ENCODE peak calls at places on chromosome 9, in seven cellular contexts. E is Panc1; U is breast epithelium; V is A549; K is DND-41; G is GM23338; F is CD8-positive, alpha-beta T cell. D is an unnamed sample.

GRCh38 chr9:120153258-120153657 is 426.7 kb downstream of the CDK5RAP2 start:
- DNase-seq in E (no peak), U (no peak), V (no peak), K (no peak), G (no peak), F (no peak), D (no peak)

GRCh38 chr9:32644698-32645097 is 9.2 kb upstream of the TAF1L start:
- DNase-seq in E (no peak), U (no peak), V (peak; percentile 65), K (no peak), G (no peak), F (no peak), D (peak; percentile 94)

GRCh38 chr9:127805620-127806019 is 2.9 kb downstream of the FPGS start:
- DNase-seq in E (no peak), U (no peak), V (peak; percentile 71), K (peak; percentile 39), G (peak; percentile 92), F (peak; percentile 40), D (no peak)

GRCh38 chr9:115590016-115590415 is 472.1 kb upstream of the TNC start:
- DNase-seq in E (no peak), U (no peak), V (peak; percentile 77), K (no peak), G (no peak), F (no peak), D (peak; percentile 68)

GRCh38 chr9:127154390-127155191 is 32.2 kb upstream of the ANGPTL2 start:
- DNase-seq in E (no peak), U (no peak), V (no peak), K (no peak), G (no peak), F (no peak), D (no peak)

GRCh38 chr9:77161191-77161590 is 16.1 kb upstream of the VPS13A start:
- DNase-seq in E (no peak), U (no peak), V (no peak), K (no peak), G (no peak), F (no peak), D (no peak)

GRCh38 chr9:26169684-26170083 is 491.4 kb upstream of the TUSC1 start:
- DNase-seq in E (no peak), U (no peak), V (peak; percentile 30), K (no peak), G (no peak), F (no peak), D (peak; percentile 63)

GRCh38 chr9:133054966-133055365 is 6.8 kb upstream of the CEL start:
- DNase-seq in E (no peak), U (no peak), V (no peak), K (no peak), G (no peak), F (no peak), D (no peak)

GRCh38 chr9:29697011-29697410 is 2123.7 kb upstream of the C9orf72 start:
- DNase-seq in E (no peak), U (no peak), V (no peak), K (no peak), G (no peak), F (no peak), D (peak; percentile 73)

GRCh38 chr9:37200572-37201005 is 80.2 kb downstream of the ZCCHC7 start:
- DNase-seq in E (no peak), U (no peak), V (no peak), K (no peak), G (no peak), F (no peak), D (peak; percentile 41)

GRCh38 chr9:19410594-19410993 is 1.8 kb downstream of the ACER2 start:
- DNase-seq in E (no peak), U (no peak), V (no peak), K (no peak), G (no peak), F (no peak), D (no peak)

GRCh38 chr9:113690055-113690740 is 185.9 kb upstream of the ZNF618 start:
- DNase-seq in E (no peak), U (no peak), V (no peak), K (no peak), G (peak; percentile 17), F (no peak), D (no peak)

GRCh38 chr9:93467062-93467416 is 13.7 kb upstream of the FAM120AOS start:
- DNase-seq in E (no peak), U (no peak), V (peak; percentile 46), K (no peak), G (no peak), F (no peak), D (peak; percentile 30)

GRCh38 chr9:34991833-34992375 is 2.4 kb downstream of the DNAJB5 start:
- DNase-seq in E (no peak), U (no peak), V (peak; percentile 30), K (no peak), G (peak; percentile 61), F (peak; percentile 40), D (peak; percentile 46)

GRCh38 chr9:81893929-81894328 is 34.3 kb upstream of the SPATA31D4 start:
- DNase-seq in E (no peak), U (no peak), V (no peak), K (no peak), G (no peak), F (no peak), D (no peak)

GRCh38 chr9:81892440-81892839 is 35.8 kb upstream of the SPATA31D4 start:
- DNase-seq in E (no peak), U (no peak), V (no peak), K (no peak), G (no peak), F (no peak), D (no peak)

GRCh38 chr9:81896067-81896466 is 32.2 kb upstream of the SPATA31D4 start:
- DNase-seq in E (no peak), U (no peak), V (no peak), K (no peak), G (no peak), F (no peak), D (no peak)

GRCh38 chr9:81898851-81899250 is 29.4 kb upstream of the SPATA31D4 start:
- DNase-seq in E (no peak), U (no peak), V (no peak), K (no peak), G (no peak), F (no peak), D (no peak)

DNA sequence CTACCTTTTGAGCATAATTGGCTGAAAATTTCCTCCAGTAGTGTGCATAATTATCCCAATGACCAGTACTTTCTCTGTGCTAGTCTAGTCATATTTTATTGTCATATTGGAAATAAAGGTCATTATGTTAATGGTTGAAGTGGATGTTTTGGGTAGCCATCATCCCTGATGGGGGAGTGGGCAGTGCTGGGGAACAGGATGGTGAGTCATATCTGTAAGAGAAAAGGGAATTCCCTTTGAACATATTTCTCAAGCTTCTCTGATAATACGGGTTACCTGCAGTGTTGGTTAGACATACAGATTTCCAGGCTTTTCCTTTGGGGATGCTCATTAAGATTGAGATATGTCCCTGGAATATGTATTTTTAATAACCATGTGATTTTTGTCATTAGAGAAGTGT is 33.3 kb upstream of the SPATA31D4 start:
- DNase-seq in E (no peak), U (no peak), V (no peak), K (no peak), G (no peak), F (no peak), D (no peak)
- H3K4me1 ChIP-seq in E (no peaks in the 10 kb centered on the region), U (no peaks in the 10 kb centered on the region), V (peaks cover 17% of the 10 kb centered on the region), K (no peaks in the 10 kb centered on the region), G (no peaks in the 10 kb centered on the region), F (no peaks in the 10 kb centered on the region), D (no peaks in the 10 kb centered on the region)

GRCh38 chr9:137080260-137081122 is 3.2 kb downstream of the UAP1L1 start:
- DNase-seq in E (no peak), U (no peak), V (no peak), K (no peak), G (no peak), F (no peak), D (no peak)
- H3K4me1 ChIP-seq in E (peaks cover 29% of the 10 kb centered on the region), U (peaks cover 10% of the 10 kb centered on the region), V (peaks cover 41% of the 10 kb centered on the region), K (peaks cover 1% of the 10 kb centered on the region), G (peaks cover 15% of the 10 kb centered on the region), F (peaks cover 19% of the 10 kb centered on the region), D (peaks cover 10% of the 10 kb centered on the region)

GRCh38 chr9:131657031-131657377 is 82.9 kb downstream of the RAPGEF1 start:
- DNase-seq in E (no peak), U (no peak), V (no peak), K (no peak), G (no peak), F (peak; percentile 71), D (no peak)

GRCh38 chr9:131657890-131658752 is 81.8 kb downstream of the RAPGEF1 start:
- DNase-seq in E (peak; percentile 84), U (no peak), V (peak; percentile 67), K (no peak), G (no peak), F (no peak), D (peak; percentile 86)

GRCh38 chr9:131657456-131657855 is 82.4 kb downstream of the RAPGEF1 start:
- DNase-seq in E (no peak), U (peak; percentile 64), V (no peak), K (no peak), G (no peak), F (no peak), D (no peak)

GRCh38 chr9:131656356-131657030 is 83.4 kb downstream of the RAPGEF1 start:
- DNase-seq in E (no peak), U (no peak), V (no peak), K (no peak), G (no peak), F (peak; percentile 87), D (peak; percentile 80)

DNA sequence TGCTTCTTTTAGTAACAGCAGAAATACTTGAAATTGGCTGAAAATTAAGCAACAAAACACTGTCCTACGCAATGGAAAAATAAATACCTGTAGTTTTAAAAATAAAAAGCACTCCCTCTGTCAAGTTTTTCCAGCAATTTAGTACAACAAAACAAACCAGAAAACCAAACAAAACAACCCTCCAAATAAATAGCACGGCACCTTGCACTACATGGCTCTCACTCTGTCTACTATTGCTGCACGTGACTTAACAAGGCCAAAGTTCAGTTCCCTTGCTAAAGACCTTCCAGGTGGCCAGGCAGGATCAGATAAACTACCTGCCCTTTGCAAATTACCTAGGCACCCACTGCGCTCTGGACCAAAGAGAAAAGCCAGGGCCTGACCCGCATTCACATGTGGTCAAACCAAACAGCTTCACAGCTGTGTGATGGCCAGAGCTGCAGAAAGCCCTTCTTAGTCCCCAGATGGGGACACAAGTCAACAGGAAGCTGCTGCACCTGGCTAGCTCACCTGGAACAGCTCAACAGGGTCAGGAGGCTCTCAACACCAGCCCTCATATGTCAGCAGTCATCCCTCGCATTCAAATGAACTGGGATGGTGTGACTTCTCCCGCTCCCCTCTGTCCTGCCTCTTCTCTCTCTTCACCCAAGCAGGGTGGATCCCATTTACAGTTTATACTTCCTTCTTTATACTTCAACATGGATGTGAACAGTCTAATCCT is 84.9 kb downstream of the RAPGEF1 start:
- DNase-seq in E (no peak), U (no peak), V (no peak), K (no peak), G (no peak), F (no peak), D (no peak)
- H3K4me1 ChIP-seq in E (peaks cover 43% of the 10 kb centered on the region), U (no peaks in the 10 kb centered on the region), V (peaks cover 53% of the 10 kb centered on the region), K (no peaks in the 10 kb centered on the region), G (peaks cover 19% of the 10 kb centered on the region), F (peaks cover 33% of the 10 kb centered on the region), D (peaks cover 53% of the 10 kb centered on the region)

DNA sequence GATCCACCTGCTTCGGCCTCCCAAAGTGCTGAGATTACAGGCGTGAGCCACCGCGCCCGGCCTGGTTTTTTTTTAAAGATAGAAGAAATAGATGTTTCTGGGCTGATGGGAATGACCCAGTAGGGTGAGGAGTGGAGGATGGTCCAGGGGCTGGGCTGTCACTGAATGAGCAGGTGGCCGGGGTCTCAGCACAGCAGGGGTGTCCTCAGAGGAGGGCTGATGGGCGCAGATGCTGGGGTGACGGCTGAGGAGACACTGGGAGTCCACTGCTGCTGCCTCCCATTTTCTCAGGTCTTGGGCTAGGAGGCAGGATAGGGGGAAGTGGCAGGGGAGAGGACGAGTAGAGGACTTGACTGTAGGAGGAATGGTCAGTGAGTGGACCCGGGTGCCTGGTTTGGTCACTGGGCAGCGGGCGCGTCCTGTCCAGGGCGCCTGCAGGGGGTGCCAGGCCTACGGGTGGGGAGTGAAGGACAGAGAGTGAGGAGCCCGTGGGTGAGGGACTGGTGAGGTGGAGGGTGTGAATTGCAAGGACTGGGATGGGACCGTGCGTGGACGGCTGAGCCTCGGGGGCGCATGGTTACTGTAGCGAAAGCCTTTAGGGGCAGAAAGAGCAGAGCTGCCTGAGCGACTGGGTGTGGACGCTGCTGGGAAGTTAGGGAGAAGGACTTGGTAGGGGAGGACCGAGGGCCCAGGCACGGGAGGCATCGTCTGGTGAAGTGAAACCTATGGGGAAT is 2.2 kb upstream of the TOR4A start:
- DNase-seq in E (no peak), U (no peak), V (no peak), K (no peak), G (no peak), F (no peak), D (no peak)
- H3K4me1 ChIP-seq in E (peaks cover 13% of the 10 kb centered on the region), U (peaks cover 5% of the 10 kb centered on the region), V (peaks cover 28% of the 10 kb centered on the region), K (no peaks in the 10 kb centered on the region), G (peaks cover 12% of the 10 kb centered on the region), F (peaks cover 38% of the 10 kb centered on the region), D (peaks cover 6% of the 10 kb centered on the region)